ENCODE peak calls at places on chromosomes 1 and 21, in six cellular contexts. B is K562, V is spleen, H is HCT116, X is transverse colon, G is stomach. K is an unnamed sample.

GRCh38 chr1:935751-936231 is 12.1 kb downstream of the SAMD11 start:
- DNase-seq in B (peak), V (no peak), H (no peak), X (no peak), G (no peak), K (no peak)

GRCh38 chr1:170296642-170297041 is 150.9 kb downstream of the NTMT2 start:
- DNase-seq in B (no peak), V (no peak), H (peak), X (no peak), G (no peak), K (no peak)

GRCh38 chr1:18091660-18092446 is 15.7 kb upstream of the IGSF21 start:
- DNase-seq in B (no peak), V (no peak), H (no peak), X (no peak), G (no peak), K (no peak)

GRCh38 chr1:36327421-36328087 is 4.1 kb upstream of the EVA1B start:
- DNase-seq in B (no peak), V (no peak), H (no peak), X (no peak), G (no peak), K (no peak)

GRCh38 chr1:211126622-211127021 is 7.3 kb downstream of the KCNH1 start:
- DNase-seq in B (no peak), V (no peak), H (no peak), X (no peak), G (no peak), K (no peak)

GRCh38 chr1:5978452-5978851 is 13.8 kb downstream of the NPHP4 start:
- DNase-seq in B (no peak), V (peak), H (no peak), X (no peak), G (no peak), K (no peak)

GRCh38 chr1:247096544-247096943 is 7.6 kb downstream of the ZNF669 start:
- DNase-seq in B (no peak), V (no peak), H (no peak), X (no peak), G (no peak), K (no peak)

GRCh38 chr1:232462200-232462599 is 167.7 kb downstream of the SIPA1L2 start:
- DNase-seq in B (no peak), V (no peak), H (no peak), X (no peak), G (no peak), K (no peak)

GRCh38 chr1:89987170-89987819 is 7.6 kb upstream of the ZNF326 start:
- DNase-seq in B (peak), V (no peak), H (peak), X (peak), G (peak), K (no peak)

GRCh38 chr1:227370463-227371254 is 52.4 kb upstream of the CDC42BPA start:
- DNase-seq in B (no peak), V (no peak), H (no peak), X (no peak), G (no peak), K (no peak)

GRCh38 chr1:235513495-235514366 is 9.5 kb upstream of the B3GALNT2 start:
- DNase-seq in B (peak), V (no peak), H (peak), X (no peak), G (no peak), K (no peak)

GRCh38 chr21:41888749-41889376 is 9.7 kb upstream of the PRDM15 start:
- DNase-seq in B (no peak), V (peak), H (no peak), X (no peak), G (no peak), K (no peak)

GRCh38 chr1:56375184-56375837 is 204.1 kb downstream of the PLPP3 start:
- DNase-seq in B (no peak), V (no peak), H (no peak), X (no peak), G (no peak), K (no peak)

GRCh38 chr1:53567458-53568250 is 108.5 kb downstream of the DMRTB1 start:
- DNase-seq in B (no peak), V (peak), H (no peak), X (peak), G (no peak), K (no peak)

GRCh38 chr21:32300117-32300681 is 1.5 kb downstream of the MRAP start:
- DNase-seq in B (no peak), V (peak), H (no peak), X (no peak), G (no peak), K (no peak)

GRCh38 chr1:39590546-39590945 is 14.0 kb upstream of the PABPC4 start:
- DNase-seq in B (no peak), V (no peak), H (no peak), X (no peak), G (no peak), K (no peak)

GRCh38 chr21:45256021-45256911 is 31.4 kb downstream of the POFUT2 start:
- DNase-seq in B (no peak), V (peak), H (no peak), X (no peak), G (no peak), K (peak)

GRCh38 chr1:198156111-198156744 is 570 bp upstream of the NEK7 start:
- DNase-seq in B (peak), V (no peak), H (peak), X (peak), G (peak), K (no peak)

GRCh38 chr1:62037274-62037673 is 157.4 kb upstream of the L1TD1 start:
- DNase-seq in B (no peak), V (no peak), H (no peak), X (no peak), G (no peak), K (no peak)

GRCh38 chr1:234975122-234975940 is 153.3 kb downstream of the TOMM20 start:
- DNase-seq in B (peak), V (no peak), H (peak), X (no peak), G (no peak), K (no peak)

GRCh38 chr1:26411624-26412074 is 1.0 kb downstream of the LIN28A start:
- DNase-seq in B (no peak), V (no peak), H (no peak), X (no peak), G (no peak), K (no peak)

GRCh38 chr21:26982767-26983166 is 15.9 kb upstream of the ADAMTS5 start:
- DNase-seq in B (no peak), V (no peak), H (no peak), X (no peak), G (no peak), K (no peak)

GRCh38 chr1:172117800-172118199 is 276.5 kb downstream of the DNM3 start:
- DNase-seq in B (no peak), V (no peak), H (no peak), X (no peak), G (no peak), K (no peak)

GRCh38 chr1:194889310-194889709 is 1702.9 kb upstream of the B3GALT2 start:
- DNase-seq in B (no peak), V (no peak), H (no peak), X (no peak), G (no peak), K (no peak)

GRCh38 chr1:117346206-117346928 is 20.9 kb upstream of the MAN1A2 start:
- DNase-seq in B (no peak), V (no peak), H (no peak), X (no peak), G (no peak), K (no peak)

GRCh38 chr1:116874622-116875277 is 35.0 kb upstream of the PTGFRN start:
- DNase-seq in B (no peak), V (no peak), H (no peak), X (no peak), G (no peak), K (no peak)

GRCh38 chr1:58886611-58887010 is 102.8 kb upstream of the JUN start:
- DNase-seq in B (no peak), V (no peak), H (no peak), X (no peak), G (no peak), K (no peak)

GRCh38 chr1:200979574-200980451 is 43.7 kb downstream of the KIF21B start:
- DNase-seq in B (peak), V (peak), H (peak), X (peak), G (peak), K (no peak)

GRCh38 chr1:185556551-185556950 is 177.6 kb upstream of the HMCN1 start:
- DNase-seq in B (no peak), V (no peak), H (no peak), X (no peak), G (no peak), K (no peak)

GRCh38 chr1:58755468-58755872 is 28.4 kb downstream of the JUN start:
- DNase-seq in B (peak), V (no peak), H (peak), X (peak), G (peak), K (no peak)

GRCh38 chr1:79899914-79900313 is 893.4 kb upstream of the ADGRL4 start:
- DNase-seq in B (no peak), V (no peak), H (no peak), X (no peak), G (no peak), K (no peak)

GRCh38 chr21:30206551-30207251 is 9.2 kb downstream of the CLDN8 start:
- DNase-seq in B (no peak), V (no peak), H (no peak), X (no peak), G (no peak), K (no peak)

GRCh38 chr1:198778049-198778448 is 139.2 kb downstream of the PTPRC start:
- DNase-seq in B (no peak), V (peak), H (no peak), X (no peak), G (no peak), K (no peak)

GRCh38 chr1:245313581-245313980 is 158.8 kb downstream of the KIF26B start:
- DNase-seq in B (no peak), V (no peak), H (no peak), X (no peak), G (no peak), K (no peak)

GRCh38 chr1:50047916-50048694 is 24.4 kb upstream of the AGBL4 start:
- DNase-seq in B (no peak), V (peak), H (no peak), X (no peak), G (no peak), K (no peak)

GRCh38 chr1:243910612-243911011 is 60.6 kb upstream of the AKT3 start:
- DNase-seq in B (no peak), V (no peak), H (no peak), X (no peak), G (no peak), K (no peak)

GRCh38 chr1:27416387-27417111 is 24.1 kb downstream of the GPR3 start:
- DNase-seq in B (peak), V (no peak), H (peak), X (peak), G (no peak), K (no peak)

GRCh38 chr1:16226495-16227179 is 10.3 kb downstream of the CPLANE2 start:
- DNase-seq in B (no peak), V (no peak), H (no peak), X (peak), G (peak), K (no peak)

GRCh38 chr1:160363010-160363409 is 3.9 kb upstream of the NHLH1 start:
- DNase-seq in B (no peak), V (no peak), H (no peak), X (no peak), G (no peak), K (peak)

GRCh38 chr1:195697130-195697529 is 911.1 kb downstream of the KCNT2 start:
- DNase-seq in B (no peak), V (no peak), H (no peak), X (no peak), G (no peak), K (no peak)

GRCh38 chr21:38236232-38236631 is 20.6 kb upstream of the KCNJ15 start:
- DNase-seq in B (no peak), V (no peak), H (no peak), X (no peak), G (no peak), K (no peak)
- TF ChIP-seq CTCF in B (no peak), V (no peak), H (no peak), X (no peak), G (no peak), K (no peak)

DNA sequence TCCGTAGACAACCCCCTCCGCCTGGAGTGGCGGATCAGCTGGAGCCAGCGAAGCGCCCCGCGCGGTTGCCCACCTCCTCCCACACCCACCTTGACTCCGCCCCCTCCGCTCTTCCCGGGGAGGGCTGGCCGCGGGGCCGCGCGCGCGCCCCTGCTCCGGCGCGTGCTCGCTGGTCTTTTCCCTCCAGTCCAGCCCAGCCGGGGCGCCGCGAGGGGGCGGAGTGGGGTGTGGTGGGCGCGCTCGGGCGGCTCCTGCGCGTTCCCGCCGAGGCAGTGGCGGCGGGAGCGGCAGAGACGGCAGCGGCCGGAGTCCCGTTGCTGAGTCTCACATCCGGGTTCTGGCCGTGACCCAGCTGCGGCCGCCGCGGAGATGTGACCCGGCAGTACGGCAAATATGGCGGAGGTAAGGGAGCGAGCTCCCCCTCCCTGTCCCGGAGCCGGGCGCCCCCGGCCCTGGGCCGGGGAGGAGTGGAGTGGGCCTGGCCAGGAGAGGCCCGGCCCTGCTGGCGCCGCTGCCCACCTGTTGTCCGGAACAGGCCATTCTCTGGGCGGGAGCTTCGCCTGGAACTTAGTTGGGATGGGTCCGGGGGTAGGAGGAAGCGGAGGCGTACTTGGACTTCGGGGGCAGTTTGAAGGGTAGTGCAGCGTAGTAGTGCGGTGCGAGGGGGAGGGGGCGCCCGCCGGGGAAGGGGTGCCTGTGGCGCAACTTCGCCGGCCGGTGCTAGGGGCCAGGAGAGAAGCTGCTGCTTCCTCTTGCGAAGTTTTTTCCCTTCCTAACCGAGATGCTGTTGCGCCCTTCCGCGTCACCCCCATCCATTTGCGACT is 5.4 kb downstream of the MIER1 start:
- DNase-seq in B (peak), V (peak), H (peak), X (peak), G (peak), K (no peak)
- TF ChIP-seq POLR2AphosphoS5 in B (peak), V (peak), H (peak), X (peak), G (peak), K (no peak)

GRCh38 chr1:51341876-51342496 is 11.6 kb upstream of the TTC39A start:
- DNase-seq in B (peak), V (no peak), H (no peak), X (no peak), G (no peak), K (no peak)
- TF ChIP-seq CTCF in B (peak), V (no peak), H (no peak), X (no peak), G (no peak), K (no peak)

DNA sequence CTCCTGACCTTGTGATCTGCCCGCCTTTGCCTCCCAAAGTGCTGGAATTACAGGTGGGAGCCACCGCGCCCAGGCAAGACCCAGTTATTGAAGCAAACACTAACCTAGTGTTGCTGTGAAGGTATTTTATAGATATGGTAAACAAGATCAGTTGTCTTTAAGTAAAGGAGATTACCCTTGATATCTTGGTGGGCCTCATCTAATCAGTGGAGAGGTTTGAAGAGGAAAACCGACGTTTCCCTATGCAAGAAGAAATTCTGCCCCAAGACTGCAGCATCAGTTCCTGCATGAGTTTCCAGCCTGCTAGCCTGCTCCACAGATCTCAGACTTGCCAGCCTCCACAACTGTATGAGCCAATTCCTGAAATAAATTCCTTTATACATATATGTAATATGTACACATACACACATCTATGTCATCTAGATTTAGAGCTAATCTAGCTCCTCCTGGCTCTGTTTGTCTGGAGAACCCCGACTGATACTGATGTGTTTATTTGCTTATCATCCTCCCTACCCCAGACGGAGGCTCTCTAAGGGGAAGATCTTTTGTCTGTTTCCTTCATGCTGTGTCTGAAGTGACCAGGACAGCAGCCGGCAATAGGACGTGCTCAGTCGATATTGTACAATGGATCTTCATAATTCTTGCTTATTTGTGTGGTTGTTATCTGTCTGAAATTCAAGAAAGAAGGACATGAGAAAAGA is 90.9 kb downstream of the IER5 start:
- DNase-seq in B (no peak), V (no peak), H (no peak), X (no peak), G (no peak), K (no peak)
- TF ChIP-seq POLR2AphosphoS5 in B (no peak), V (no peak), H (no peak), X (no peak), G (no peak), K (no peak)

GRCh38 chr1:151512801-151513625 is 1.8 kb downstream of the CGN start:
- DNase-seq in B (no peak), V (no peak), H (no peak), X (peak), G (peak), K (no peak)

GRCh38 chr1:151510957-151511635 is at the start of gene CGN:
- DNase-seq in B (peak), V (peak), H (no peak), X (peak), G (peak), K (no peak)

GRCh38 chr1:151510614-151510956 is 602 bp upstream of the CGN start:
- DNase-seq in B (no peak), V (no peak), H (no peak), X (no peak), G (no peak), K (no peak)

GRCh38 chr1:151512326-151512725 is 1.1 kb downstream of the CGN start:
- DNase-seq in B (no peak), V (no peak), H (no peak), X (no peak), G (no peak), K (no peak)

DNA sequence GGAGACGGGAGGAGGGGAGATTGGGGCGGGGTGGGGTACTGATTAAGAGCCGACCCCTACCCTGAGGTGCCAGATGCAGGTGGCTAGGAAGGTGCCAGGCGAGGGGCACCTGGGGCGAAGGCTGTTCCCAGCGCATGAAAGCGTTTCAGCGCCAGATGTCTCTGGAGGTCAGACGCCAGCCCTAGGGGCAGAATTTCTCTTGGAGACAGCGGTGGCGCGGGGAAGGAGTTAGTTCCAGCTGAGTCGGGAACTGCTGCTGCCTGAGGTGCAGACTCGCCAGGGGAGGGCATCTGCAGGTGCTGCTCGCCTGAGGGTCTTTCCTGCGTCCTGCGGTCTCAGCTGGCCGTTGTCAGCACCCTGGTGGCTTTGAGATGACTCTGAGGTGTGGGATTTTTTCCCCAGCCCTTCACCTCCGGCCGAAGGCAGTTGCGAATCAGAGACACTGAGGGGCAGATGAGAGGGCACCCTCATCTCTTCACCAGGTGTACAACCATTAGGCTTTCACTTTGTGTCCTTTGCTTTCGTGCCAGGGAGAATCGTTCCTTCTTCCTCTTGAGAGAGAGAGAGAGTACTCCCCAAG is 539 bp downstream of the CGN start:
- DNase-seq in B (peak), V (no peak), H (no peak), X (peak), G (peak), K (no peak)
- TF ChIP-seq CTCF in B (peak), V (no peak), H (no peak), X (no peak), G (no peak), K (no peak)

DNA sequence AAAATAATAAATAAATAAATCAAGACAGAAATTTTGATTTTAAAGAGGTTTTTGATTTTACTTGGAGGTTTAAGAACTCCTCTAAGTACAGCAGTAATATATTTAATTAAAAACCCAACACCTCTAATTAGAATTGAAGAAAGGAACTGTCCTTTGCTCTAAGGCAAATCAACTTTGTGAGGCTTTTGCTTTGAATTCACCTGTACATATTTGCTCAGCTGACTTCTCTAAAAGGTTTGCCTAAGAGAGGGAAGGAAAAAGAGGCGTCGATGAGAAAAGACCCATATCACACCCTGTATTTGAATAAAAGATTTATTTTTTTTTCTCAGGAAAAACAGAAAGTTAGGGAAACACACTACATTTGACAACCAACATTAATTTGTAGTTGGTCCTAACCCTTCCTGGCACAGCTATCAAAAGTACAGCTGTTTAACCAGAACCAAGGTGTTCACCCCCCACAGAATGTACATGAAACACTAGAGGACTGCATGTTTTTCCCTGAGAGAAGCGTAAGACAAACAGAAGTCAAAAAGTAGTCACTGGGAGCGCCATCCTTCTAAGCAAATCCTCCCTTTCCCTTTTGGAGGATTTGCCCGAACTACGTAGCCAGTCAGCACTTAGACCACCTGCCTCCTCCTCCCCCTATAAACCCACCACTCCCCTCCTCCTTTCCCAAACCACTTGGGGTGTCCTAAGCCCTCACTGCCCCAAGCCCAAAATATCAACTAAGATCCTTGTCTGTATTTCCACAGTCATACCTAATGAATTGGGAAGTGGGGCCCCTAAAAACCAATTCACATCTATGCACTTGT is 4.9 kb downstream of the MCL1 start:
- DNase-seq in B (no peak), V (no peak), H (no peak), X (no peak), G (no peak), K (no peak)
- TF ChIP-seq POLR2AphosphoS5 in B (peak), V (no peak), H (no peak), X (peak), G (peak), K (no peak)

GRCh38 chr1:41239988-41240610 is 2.0 kb downstream of the SCMH1 start:
- DNase-seq in B (peak), V (no peak), H (no peak), X (no peak), G (no peak), K (no peak)
- TF ChIP-seq CTCF in B (no peak), V (no peak), H (no peak), X (peak), G (peak), K (no peak)

K was measured in vagina.